ENCODE peak calls at places on chromosome 14, in four cellular contexts. G is stimulated activated CD8-positive, alpha-beta memory T cell treated with anti-CD3 and anti-CD28 coated beads, Interleukin-4, amount 100 ng/mL, for 1 hour; W is ecto neural progenitor cell; B is GM12891. X is an unnamed sample.

GRCh38 chr14:96079066-96079465 is 39.9 kb downstream of the C14orf132 start:
- DNase-seq in G (no peak), W (no peak), B (no peak), X (no peak)

GRCh38 chr14:97948841-97949240 is 1151.7 kb downstream of the VRK1 start:
- DNase-seq in G (no peak), W (peak), B (no peak), X (no peak)

GRCh38 chr14:41718477-41719166 is 111.9 kb downstream of the LRFN5 start:
- DNase-seq in G (no peak), W (no peak), B (no peak), X (no peak)

GRCh38 chr14:76509291-76509690 is 133.4 kb downstream of the ESRRB start:
- DNase-seq in G (no peak), W (no peak), B (no peak), X (no peak)

GRCh38 chr14:49972199-49972671 is 79.4 kb downstream of the ARF6 start:
- DNase-seq in G (no peak), W (no peak), B (no peak), X (no peak)

GRCh38 chr14:90368946-90369721 is 27.7 kb upstream of the CALM1 start:
- DNase-seq in G (no peak), W (no peak), B (no peak), X (peak)

GRCh38 chr14:49623941-49624806 is 3.6 kb downstream of the MGAT2 start:
- DNase-seq in G (no peak), W (no peak), B (no peak), X (no peak)

GRCh38 chr14:64693766-64694165 is 10.5 kb upstream of the PLEKHG3 start:
- DNase-seq in G (no peak), W (no peak), B (no peak), X (no peak)

GRCh38 chr14:69713127-69713800 is 53.7 kb upstream of the SRSF5 start:
- DNase-seq in G (no peak), W (peak), B (no peak), X (no peak)

GRCh38 chr14:32744811-32745445 is 193.8 kb upstream of the NPAS3 start:
- DNase-seq in G (no peak), W (no peak), B (no peak), X (no peak)

GRCh38 chr14:59347511-59347900 is 117.7 kb downstream of the GPR135 start:
- DNase-seq in G (no peak), W (no peak), B (no peak), X (no peak)

GRCh38 chr14:45211295-45211694 is 41.7 kb downstream of the MIS18BP1 start:
- DNase-seq in G (no peak), W (no peak), B (no peak), X (no peak)

GRCh38 chr14:59020382-59020781 is 168.1 kb upstream of the DAAM1 start:
- DNase-seq in G (no peak), W (no peak), B (no peak), X (no peak)

GRCh38 chr14:95891742-95892141 is 15.1 kb downstream of the TUNAR start:
- DNase-seq in G (no peak), W (no peak), B (no peak), X (no peak)

GRCh38 chr14:102316048-102316745 is 3.3 kb upstream of the ZNF839 start:
- DNase-seq in G (no peak), W (no peak), B (no peak), X (no peak)

GRCh38 chr14:58131386-58131785 is 20.6 kb downstream of the ARMH4 start:
- DNase-seq in G (no peak), W (no peak), B (no peak), X (no peak)

GRCh38 chr14:89669209-89669608 is 252.2 kb upstream of the FOXN3 start:
- DNase-seq in G (no peak), W (no peak), B (no peak), X (no peak)

GRCh38 chr14:29752221-29752923 is 175.3 kb downstream of the PRKD1 start:
- DNase-seq in G (no peak), W (no peak), B (no peak), X (no peak)

GRCh38 chr14:55927059-55927458 is 191.2 kb upstream of the PELI2 start:
- DNase-seq in G (no peak), W (peak), B (no peak), X (no peak)

X was measured in RCC 7860.